ENCODE peak calls at places on chromosomes 4 and X, in four cellular contexts. J is heart right ventricle, X is upper lobe of right lung, H is uterus. U is an unnamed sample.

GRCh38 chr4:151665442-151666127 is 95.2 kb downstream of the GATB start:
- DNase-seq in X (no peak), J (no peak), H (no peak), U (no peak)

GRCh38 chr4:76977731-76978350 is 28.3 kb downstream of the SEPTIN11 start:
- DNase-seq in J (no peak), X (no peak), H (no peak), U (no peak)

GRCh38 chrX:33725556-33726232 is 406.4 kb downstream of the FAM47A start:
- DNase-seq in X (no peak), J (no peak), H (peak), U (no peak)

GRCh38 chr4:9996319-9997110 is 24.8 kb downstream of the SLC2A9 start:
- DNase-seq in X (no peak), J (no peak), H (no peak), U (no peak)

GRCh38 chrX:1521459-1521956 is 15.5 kb downstream of the P2RY8 start:
- DNase-seq in H (no peak), J (no peak), X (peak), U (no peak)

GRCh38 chr4:13635281-13635799 is 7.8 kb upstream of the BOD1L1 start:
- DNase-seq in H (no peak), X (no peak), J (no peak), U (no peak)

GRCh38 chr4:742096-742741 is 36.6 kb downstream of the PCGF3 start:
- DNase-seq in J (no peak), H (no peak), X (no peak), U (no peak)

GRCh38 chr4:26074672-26075071 is 160.7 kb downstream of the SMIM20 start:
- DNase-seq in J (no peak), H (no peak), X (no peak), U (no peak)

GRCh38 chr4:8525383-8526120 is 54.6 kb upstream of the GPR78 start:
- DNase-seq in J (no peak), X (no peak), H (no peak), U (no peak)

GRCh38 chr4:173525118-173526033 is 4.7 kb downstream of the HAND2 start:
- DNase-seq in X (no peak), J (peak), H (peak), U (peak)

GRCh38 chr4:73740353-73740778 is at the start of gene CXCL8:
- DNase-seq in J (peak), H (peak), X (no peak), U (no peak)

GRCh38 chrX:10164879-10165278 is 8.1 kb downstream of the CLCN4 start:
- DNase-seq in H (no peak), X (no peak), J (no peak), U (no peak)

GRCh38 chr4:158193171-158193749 is 17.0 kb upstream of the TMEM144 start:
- DNase-seq in J (no peak), H (no peak), X (no peak), U (no peak)

GRCh38 chr4:8392591-8393190 is 47.8 kb downstream of the ACOX3 start:
- DNase-seq in H (no peak), X (no peak), J (no peak), U (no peak)

GRCh38 chr4:139175647-139176298 is 1.2 kb downstream of the ELF2 start:
- DNase-seq in X (no peak), J (no peak), H (no peak), U (no peak)

GRCh38 chr4:53654300-53654758 is 63.0 kb upstream of the LNX1 start:
- DNase-seq in H (peak), J (no peak), X (no peak), U (no peak)

GRCh38 chrX:24215282-24215681 is 65.8 kb downstream of the ZFX start:
- DNase-seq in H (no peak), X (no peak), J (no peak), U (no peak)

GRCh38 chr4:153428816-153429592 is 37.2 kb upstream of the TMEM131L start:
- DNase-seq in J (no peak), X (no peak), H (peak), U (no peak)

GRCh38 chr4:153427363-153428071 is 38.6 kb upstream of the TMEM131L start:
- DNase-seq in H (no peak), X (no peak), J (no peak), U (no peak)

GRCh38 chr4:153434190-153434589 is 32.0 kb upstream of the TMEM131L start:
- DNase-seq in H (no peak), X (no peak), J (no peak), U (no peak)

GRCh38 chr4:153433753-153434105 is 32.4 kb upstream of the TMEM131L start:
- DNase-seq in H (no peak), J (no peak), X (no peak), U (no peak)

GRCh38 chr4:153432971-153433752 is 33.0 kb upstream of the TMEM131L start:
- DNase-seq in J (peak), X (no peak), H (peak), U (no peak)
- H3K27ac ChIP-seq in J (no peak), X (no peak), H (peak), U (no peak)

DNA sequence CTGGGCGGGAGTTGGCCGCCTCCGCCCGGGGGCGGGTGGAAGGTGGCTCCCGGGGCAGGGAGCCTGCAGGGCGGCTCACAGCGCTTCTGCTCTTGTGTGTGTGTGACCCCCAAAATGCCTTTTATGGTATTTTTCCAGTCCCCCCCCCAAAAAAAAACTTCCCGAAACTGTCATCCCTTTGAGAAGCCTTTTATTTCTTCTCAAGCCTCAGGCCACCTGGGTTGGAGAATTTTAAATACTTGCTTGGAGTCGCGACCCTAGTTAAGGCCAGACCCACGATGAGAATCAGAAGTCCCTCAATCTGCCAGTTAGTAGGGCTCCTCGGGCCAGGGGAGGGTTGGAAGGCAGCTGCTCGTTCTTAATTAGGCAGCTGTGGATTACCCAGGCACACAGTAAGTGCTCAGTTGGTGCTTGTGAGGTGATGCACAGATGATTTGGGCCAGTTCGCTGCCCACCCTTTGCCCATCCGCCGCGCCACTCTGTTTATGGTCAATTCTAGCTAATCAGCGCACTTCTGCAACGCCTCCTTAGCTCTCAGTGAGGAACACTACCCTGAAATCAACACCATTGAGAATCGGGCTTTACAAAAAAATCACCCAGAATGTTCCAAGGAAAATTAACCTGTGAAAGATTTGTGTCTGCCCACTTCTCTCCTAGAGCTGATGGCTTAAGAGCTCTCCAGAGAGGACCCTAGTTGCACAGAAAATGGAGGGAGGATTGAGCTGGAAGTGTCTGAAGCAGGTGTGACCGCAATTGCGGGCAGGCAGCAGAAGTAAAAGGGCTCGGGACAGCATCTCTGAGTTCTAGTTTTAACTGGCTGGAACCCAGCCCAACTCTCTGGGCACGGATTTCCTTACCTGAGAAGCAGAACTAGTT is 648 bp upstream of the SCD5 start:
- DNase-seq in X (no peak), H (no peak), J (no peak), U (no peak)
- H3K27ac ChIP-seq in X (no peak), H (no peak), J (peak), U (no peak)

GRCh38 chr4:105149771-105150170 is 3.1 kb downstream of the TET2 start:
- DNase-seq in H (no peak), X (no peak), J (no peak), U (no peak)

GRCh38 chr4:105145059-105145912 is 1.4 kb upstream of the TET2 start:
- DNase-seq in H (no peak), X (no peak), J (no peak), U (no peak)

GRCh38 chr4:105145913-105146285 is 777 bp upstream of the TET2 start:
- DNase-seq in X (peak), H (no peak), J (peak), U (no peak)

GRCh38 chr4:105146286-105147219 is at the start of gene TET2:
- DNase-seq in J (peak), X (peak), H (peak), U (peak)

GRCh38 chr4:105147226-105148151 is 813 bp downstream of the TET2 start:
- DNase-seq in H (no peak), X (no peak), J (no peak), U (peak)
- H3K27ac ChIP-seq in H (peak), X (peak), J (peak), U (peak)

GRCh38 chrX:110450050-110450449 is 91.4 kb downstream of the RTL9 start:
- DNase-seq in J (peak), H (peak), X (peak), U (peak)
- H3K27ac ChIP-seq in J (no peak), H (no peak), X (no peak), U (no peak)

GRCh38 chr4:115233600-115233999 is 120.2 kb upstream of the NDST4 start:
- DNase-seq in J (no peak), H (no peak), X (no peak), U (no peak)

GRCh38 chr4:115234405-115235093 is 121.1 kb upstream of the NDST4 start:
- DNase-seq in X (no peak), H (no peak), J (no peak), U (no peak)

GRCh38 chr4:115228851-115229250 is 115.4 kb upstream of the NDST4 start:
- DNase-seq in X (no peak), J (no peak), H (no peak), U (no peak)

GRCh38 chr4:115229873-115230272 is 116.5 kb upstream of the NDST4 start:
- DNase-seq in H (no peak), J (no peak), X (no peak), U (no peak)
- H3K27ac ChIP-seq in H (no peak), J (no peak), X (no peak), U (no peak)

GRCh38 chrX:125205918-125206665 is 113.6 kb upstream of the TEX13C start:
- DNase-seq in J (no peak), H (no peak), X (no peak), U (no peak)
- H3K27ac ChIP-seq in J (no peak), H (peak), X (no peak), U (peak)

GRCh38 chr4:168641811-168642140 is 144.9 kb downstream of the PALLD start:
- DNase-seq in X (no peak), J (no peak), H (no peak), U (no peak)

GRCh38 chr4:168636506-168637176 is 139.8 kb downstream of the PALLD start:
- DNase-seq in H (no peak), X (no peak), J (no peak), U (no peak)

GRCh38 chr4:168636040-168636439 is 139.2 kb downstream of the PALLD start:
- DNase-seq in X (no peak), J (no peak), H (no peak), U (no peak)

GRCh38 chr4:168639914-168640313 is 143.1 kb downstream of the PALLD start:
- DNase-seq in J (no peak), H (no peak), X (no peak), U (no peak)

GRCh38 chr4:168637872-168638756 is 141.3 kb downstream of the PALLD start:
- DNase-seq in J (no peak), H (no peak), X (no peak), U (no peak)
- H3K27ac ChIP-seq in J (peak), H (peak), X (no peak), U (no peak)

GRCh38 chr4:98659741-98660507 is 1.5 kb upstream of the TSPAN5 start:
- DNase-seq in J (no peak), H (no peak), X (no peak), U (no peak)
- H3K27ac ChIP-seq in J (peak), H (peak), X (no peak), U (no peak)

DNA sequence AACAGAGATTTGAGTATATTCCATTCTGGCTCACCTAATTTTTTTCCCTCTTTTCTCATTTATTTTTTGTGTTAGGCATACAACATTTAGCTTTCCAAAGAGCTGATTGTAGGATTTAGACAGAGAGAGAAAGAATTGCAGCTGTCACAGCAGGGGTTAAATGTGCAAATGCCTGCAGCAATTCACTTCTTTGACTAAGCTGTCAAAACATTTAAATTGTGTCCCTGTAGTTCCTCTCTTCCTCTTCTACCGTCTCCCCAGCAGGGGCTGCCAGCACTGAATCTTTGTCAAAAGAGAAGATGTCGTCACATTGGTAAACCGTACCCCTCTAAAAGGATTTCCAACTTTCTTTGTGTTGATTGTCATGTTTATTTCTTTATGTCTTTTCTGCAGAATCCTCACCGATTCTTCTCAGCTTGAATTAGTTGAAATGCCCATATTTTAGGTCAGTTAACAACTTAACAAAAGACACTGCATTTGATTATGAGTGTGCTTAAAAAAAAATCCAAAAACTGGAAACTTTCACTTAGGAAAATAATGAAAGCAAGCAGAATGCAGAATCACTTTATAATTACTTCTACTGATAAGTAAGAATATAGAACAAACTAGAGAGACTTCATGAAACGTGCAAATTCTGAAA is 111.1 kb upstream of the PTPN13 start:
- DNase-seq in X (no peak), J (no peak), H (no peak), U (no peak)
- H3K27ac ChIP-seq in X (no peak), J (no peak), H (no peak), U (no peak)

U was measured in coronary artery.